ENCODE peak calls at places on chromosomes 7 and 10, in eight cellular contexts. One of them, this sample, is unnamed.

GRCh38 chr7:138890782-138891445 is 90.3 kb downstream of the KIAA1549 start:
- DNase-seq in IMR-90: peak
- DNase-seq in cardiac fibroblast: peak
- DNase-seq in bronchial epithelial cell: no peak
- DNase-seq in GM10248: no peak
- DNase-seq in neural progenitor cell: no peak
- DNase-seq in upper lobe of right lung: no peak
- DNase-seq in fibroblast of the aortic adventitia: peak
- DNase-seq in this sample: no peak

GRCh38 chr10:34985823-34986222 is 104.3 kb downstream of the CUL2 start:
- DNase-seq in IMR-90: no peak
- DNase-seq in cardiac fibroblast: peak
- DNase-seq in bronchial epithelial cell: no peak
- DNase-seq in GM10248: no peak
- DNase-seq in neural progenitor cell: peak
- DNase-seq in upper lobe of right lung: no peak
- DNase-seq in fibroblast of the aortic adventitia: peak
- DNase-seq in this sample: no peak

GRCh38 chr7:135512135-135512887 is 2.4 kb upstream of the CNOT4 start:
- DNase-seq in IMR-90: peak
- DNase-seq in cardiac fibroblast: peak
- DNase-seq in bronchial epithelial cell: peak
- DNase-seq in GM10248: peak
- DNase-seq in neural progenitor cell: peak
- DNase-seq in upper lobe of right lung: no peak
- DNase-seq in fibroblast of the aortic adventitia: peak
- DNase-seq in this sample: no peak

GRCh38 chr7:39749177-39749576 is 125.8 kb downstream of the RALA start:
- DNase-seq in IMR-90: peak
- DNase-seq in cardiac fibroblast: peak
- DNase-seq in bronchial epithelial cell: peak
- DNase-seq in GM10248: no peak
- DNase-seq in neural progenitor cell: no peak
- DNase-seq in upper lobe of right lung: no peak
- DNase-seq in fibroblast of the aortic adventitia: peak
- DNase-seq in this sample: no peak

GRCh38 chr7:80941206-80941758 is 22.4 kb upstream of the SEMA3C start:
- DNase-seq in IMR-90: peak
- DNase-seq in cardiac fibroblast: peak
- DNase-seq in bronchial epithelial cell: peak
- DNase-seq in GM10248: no peak
- DNase-seq in neural progenitor cell: no peak
- DNase-seq in upper lobe of right lung: no peak
- DNase-seq in fibroblast of the aortic adventitia: peak
- DNase-seq in this sample: no peak

GRCh38 chr10:12834116-12834515 is 167.4 kb downstream of the CCDC3 start:
- DNase-seq in IMR-90: no peak
- DNase-seq in cardiac fibroblast: no peak
- DNase-seq in bronchial epithelial cell: no peak
- DNase-seq in GM10248: no peak
- DNase-seq in neural progenitor cell: peak
- DNase-seq in upper lobe of right lung: no peak
- DNase-seq in fibroblast of the aortic adventitia: no peak
- DNase-seq in this sample: no peak

GRCh38 chr10:114603943-114604342 is 54.1 kb downstream of the ABLIM1 start:
- DNase-seq in IMR-90: no peak
- DNase-seq in cardiac fibroblast: peak
- DNase-seq in bronchial epithelial cell: peak
- DNase-seq in GM10248: no peak
- DNase-seq in neural progenitor cell: no peak
- DNase-seq in upper lobe of right lung: no peak
- DNase-seq in fibroblast of the aortic adventitia: peak
- DNase-seq in this sample: no peak

GRCh38 chr10:89378006-89378627 is at the start of gene IFIT1B:
- DNase-seq in IMR-90: no peak
- DNase-seq in cardiac fibroblast: no peak
- DNase-seq in bronchial epithelial cell: no peak
- DNase-seq in GM10248: no peak
- DNase-seq in neural progenitor cell: no peak
- DNase-seq in upper lobe of right lung: no peak
- DNase-seq in fibroblast of the aortic adventitia: no peak
- DNase-seq in this sample: no peak

GRCh38 chr10:13080643-13081042 is 19.3 kb upstream of the OPTN start:
- DNase-seq in IMR-90: no peak
- DNase-seq in cardiac fibroblast: no peak
- DNase-seq in bronchial epithelial cell: no peak
- DNase-seq in GM10248: no peak
- DNase-seq in neural progenitor cell: no peak
- DNase-seq in upper lobe of right lung: no peak
- DNase-seq in fibroblast of the aortic adventitia: no peak
- DNase-seq in this sample: no peak

GRCh38 chr10:121188005-121188404 is 336.8 kb downstream of the WDR11 start:
- DNase-seq in IMR-90: no peak
- DNase-seq in cardiac fibroblast: no peak
- DNase-seq in bronchial epithelial cell: peak
- DNase-seq in GM10248: no peak
- DNase-seq in neural progenitor cell: peak
- DNase-seq in upper lobe of right lung: no peak
- DNase-seq in fibroblast of the aortic adventitia: no peak
- DNase-seq in this sample: no peak

GRCh38 chr10:128525936-128526335 is 399.7 kb upstream of the MKI67 start:
- DNase-seq in IMR-90: no peak
- DNase-seq in cardiac fibroblast: no peak
- DNase-seq in bronchial epithelial cell: no peak
- DNase-seq in GM10248: no peak
- DNase-seq in neural progenitor cell: no peak
- DNase-seq in upper lobe of right lung: no peak
- DNase-seq in fibroblast of the aortic adventitia: no peak
- DNase-seq in this sample: no peak

GRCh38 chr10:124595143-124595883 is 133.7 kb downstream of the LHPP start:
- DNase-seq in IMR-90: no peak
- DNase-seq in cardiac fibroblast: no peak
- DNase-seq in bronchial epithelial cell: no peak
- DNase-seq in GM10248: no peak
- DNase-seq in neural progenitor cell: no peak
- DNase-seq in upper lobe of right lung: no peak
- DNase-seq in fibroblast of the aortic adventitia: no peak
- DNase-seq in this sample: no peak

GRCh38 chr7:156435486-156436231 is 204.9 kb upstream of the RNF32 start:
- DNase-seq in IMR-90: no peak
- DNase-seq in cardiac fibroblast: no peak
- DNase-seq in bronchial epithelial cell: no peak
- DNase-seq in GM10248: no peak
- DNase-seq in neural progenitor cell: no peak
- DNase-seq in upper lobe of right lung: no peak
- DNase-seq in fibroblast of the aortic adventitia: no peak
- DNase-seq in this sample: no peak

GRCh38 chr7:142749218-142749993 is at the start of gene PRSS1:
- DNase-seq in IMR-90: no peak
- DNase-seq in cardiac fibroblast: no peak
- DNase-seq in bronchial epithelial cell: peak
- DNase-seq in GM10248: no peak
- DNase-seq in neural progenitor cell: no peak
- DNase-seq in upper lobe of right lung: no peak
- DNase-seq in fibroblast of the aortic adventitia: no peak
- DNase-seq in this sample: no peak

DNA sequence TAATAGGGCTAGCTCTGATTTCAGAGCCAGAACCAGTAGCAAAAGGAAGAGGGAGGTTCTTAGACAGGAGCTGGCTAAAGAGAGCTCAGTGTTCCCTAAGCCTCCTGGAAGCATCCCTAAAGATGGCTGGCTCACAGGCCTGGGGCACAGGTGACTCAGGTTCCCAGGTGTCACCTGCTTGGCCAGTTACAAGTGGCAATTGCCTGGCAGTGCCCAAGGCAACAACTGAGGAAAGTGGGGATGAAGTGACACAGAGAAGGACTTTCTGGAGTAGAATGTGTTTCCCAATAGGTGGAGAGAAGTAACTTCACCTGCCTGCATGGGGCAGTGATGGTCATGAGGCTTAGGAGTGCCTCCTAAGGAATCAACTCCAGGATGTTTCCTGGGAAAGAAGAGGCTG is 66.5 kb upstream of the EEPD1 start:
- DNase-seq in IMR-90: no peak
- DNase-seq in cardiac fibroblast: no peak
- DNase-seq in bronchial epithelial cell: no peak
- DNase-seq in GM10248: no peak
- DNase-seq in neural progenitor cell: no peak
- DNase-seq in upper lobe of right lung: no peak
- DNase-seq in fibroblast of the aortic adventitia: no peak
- DNase-seq in this sample: no peak
- TF ChIP-seq CTCF in IMR-90: no peak
- TF ChIP-seq CTCF in cardiac fibroblast: no peak
- TF ChIP-seq CTCF in bronchial epithelial cell: no peak
- TF ChIP-seq CTCF in GM10248: no peak
- TF ChIP-seq CTCF in neural progenitor cell: no peak
- TF ChIP-seq CTCF in upper lobe of right lung: no peak
- TF ChIP-seq CTCF in fibroblast of the aortic adventitia: no peak
- TF ChIP-seq CTCF in this sample: no peak

GRCh38 chr10:58706836-58707235 is 194.2 kb downstream of the BICC1 start:
- DNase-seq in IMR-90: no peak
- DNase-seq in cardiac fibroblast: no peak
- DNase-seq in bronchial epithelial cell: no peak
- DNase-seq in GM10248: no peak
- DNase-seq in neural progenitor cell: no peak
- DNase-seq in upper lobe of right lung: no peak
- DNase-seq in fibroblast of the aortic adventitia: peak
- DNase-seq in this sample: no peak

GRCh38 chr10:58700576-58700975 is 187.9 kb downstream of the BICC1 start:
- DNase-seq in IMR-90: no peak
- DNase-seq in cardiac fibroblast: peak
- DNase-seq in bronchial epithelial cell: no peak
- DNase-seq in GM10248: no peak
- DNase-seq in neural progenitor cell: no peak
- DNase-seq in upper lobe of right lung: no peak
- DNase-seq in fibroblast of the aortic adventitia: peak
- DNase-seq in this sample: no peak

GRCh38 chr10:58701398-58702135 is 188.9 kb downstream of the BICC1 start:
- DNase-seq in IMR-90: peak
- DNase-seq in cardiac fibroblast: peak
- DNase-seq in bronchial epithelial cell: peak
- DNase-seq in GM10248: no peak
- DNase-seq in neural progenitor cell: no peak
- DNase-seq in upper lobe of right lung: no peak
- DNase-seq in fibroblast of the aortic adventitia: peak
- DNase-seq in this sample: no peak

GRCh38 chr10:58698777-58699356 is 186.2 kb downstream of the BICC1 start:
- DNase-seq in IMR-90: no peak
- DNase-seq in cardiac fibroblast: peak
- DNase-seq in bronchial epithelial cell: no peak
- DNase-seq in GM10248: no peak
- DNase-seq in neural progenitor cell: peak
- DNase-seq in upper lobe of right lung: no peak
- DNase-seq in fibroblast of the aortic adventitia: no peak
- DNase-seq in this sample: no peak

GRCh38 chr10:58704226-58705200 is 191.8 kb downstream of the BICC1 start:
- DNase-seq in IMR-90: peak
- DNase-seq in cardiac fibroblast: peak
- DNase-seq in bronchial epithelial cell: peak
- DNase-seq in GM10248: no peak
- DNase-seq in neural progenitor cell: peak
- DNase-seq in upper lobe of right lung: no peak
- DNase-seq in fibroblast of the aortic adventitia: peak
- DNase-seq in this sample: no peak
- TF ChIP-seq CTCF in IMR-90: no peak
- TF ChIP-seq CTCF in cardiac fibroblast: no peak
- TF ChIP-seq CTCF in bronchial epithelial cell: no peak
- TF ChIP-seq CTCF in GM10248: no peak
- TF ChIP-seq CTCF in neural progenitor cell: no peak
- TF ChIP-seq CTCF in upper lobe of right lung: no peak
- TF ChIP-seq CTCF in fibroblast of the aortic adventitia: no peak
- TF ChIP-seq CTCF in this sample: no peak

GRCh38 chr7:158494162-158494586 is 93.4 kb downstream of the PTPRN2 start:
- DNase-seq in IMR-90: no peak
- DNase-seq in cardiac fibroblast: no peak
- DNase-seq in bronchial epithelial cell: no peak
- DNase-seq in GM10248: no peak
- DNase-seq in neural progenitor cell: peak
- DNase-seq in upper lobe of right lung: no peak
- DNase-seq in fibroblast of the aortic adventitia: no peak
- DNase-seq in this sample: no peak
- TF ChIP-seq CTCF in IMR-90: no peak
- TF ChIP-seq CTCF in cardiac fibroblast: no peak
- TF ChIP-seq CTCF in bronchial epithelial cell: no peak
- TF ChIP-seq CTCF in GM10248: peak
- TF ChIP-seq CTCF in neural progenitor cell: peak
- TF ChIP-seq CTCF in upper lobe of right lung: no peak
- TF ChIP-seq CTCF in fibroblast of the aortic adventitia: no peak
- TF ChIP-seq CTCF in this sample: no peak

DNA sequence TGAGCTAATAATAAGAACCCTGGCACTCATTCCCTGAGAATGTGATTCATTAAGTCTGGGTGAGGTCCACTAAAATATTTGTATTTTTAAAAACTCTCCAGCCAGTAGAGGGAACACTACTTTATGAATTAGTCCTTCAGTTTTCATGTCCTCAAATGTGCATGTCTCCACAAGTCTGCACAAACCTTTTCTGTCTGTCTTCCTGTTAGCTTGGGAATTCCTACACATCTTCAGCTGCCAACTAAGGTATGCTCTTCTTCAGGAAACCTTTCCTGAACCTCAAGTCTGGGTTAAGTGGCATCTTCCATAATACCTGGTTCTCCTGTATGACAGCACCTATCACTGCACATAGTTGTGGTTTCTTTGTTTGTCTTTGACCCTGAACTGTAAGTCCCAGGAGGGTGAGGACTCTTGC is 119.6 kb upstream of the MKX start:
- DNase-seq in IMR-90: peak
- DNase-seq in cardiac fibroblast: no peak
- DNase-seq in bronchial epithelial cell: peak
- DNase-seq in GM10248: no peak
- DNase-seq in neural progenitor cell: no peak
- DNase-seq in upper lobe of right lung: no peak
- DNase-seq in fibroblast of the aortic adventitia: no peak
- DNase-seq in this sample: no peak
- TF ChIP-seq CTCF in IMR-90: peak
- TF ChIP-seq CTCF in cardiac fibroblast: no peak
- TF ChIP-seq CTCF in bronchial epithelial cell: peak
- TF ChIP-seq CTCF in GM10248: no peak
- TF ChIP-seq CTCF in neural progenitor cell: no peak
- TF ChIP-seq CTCF in upper lobe of right lung: no peak
- TF ChIP-seq CTCF in fibroblast of the aortic adventitia: no peak
- TF ChIP-seq CTCF in this sample: no peak

GRCh38 chr10:31947144-31947926 is 18.7 kb upstream of the ARHGAP12 start:
- DNase-seq in IMR-90: peak
- DNase-seq in cardiac fibroblast: peak
- DNase-seq in bronchial epithelial cell: peak
- DNase-seq in GM10248: peak
- DNase-seq in neural progenitor cell: no peak
- DNase-seq in upper lobe of right lung: no peak
- DNase-seq in fibroblast of the aortic adventitia: peak
- DNase-seq in this sample: no peak
- TF ChIP-seq CTCF in IMR-90: peak
- TF ChIP-seq CTCF in cardiac fibroblast: peak
- TF ChIP-seq CTCF in bronchial epithelial cell: peak
- TF ChIP-seq CTCF in GM10248: no peak
- TF ChIP-seq CTCF in neural progenitor cell: no peak
- TF ChIP-seq CTCF in upper lobe of right lung: peak
- TF ChIP-seq CTCF in fibroblast of the aortic adventitia: peak
- TF ChIP-seq CTCF in this sample: peak

This sample was measured in CD14-positive monocyte.